ENCODE peak calls at places on chromosomes 5 and 9, in seven cellular contexts. R is fibroblast of lung; F is caudate nucleus; M is PC-9; K is endothelial cell of umbilical vein; T is CD8-positive, alpha-beta T cell; A is substantia nigra. J is an unnamed sample.
A peak's percentile ranks its signal among the peaks of the same experiment; 100 is the strongest.

GRCh38 chr9:33425128-33425533 is 22.3 kb downstream of the AQP3 start:
- DNase-seq in R (peak; percentile 34), F (no peak), M (no peak), K (no peak), T (no peak), A (no peak), J (no peak)

GRCh38 chr9:107491081-107492053 is 1.8 kb upstream of the KLF4 start:
- DNase-seq in R (peak; percentile 12), F (no peak), M (peak; percentile 74), K (peak; percentile 21), T (no peak), A (no peak), J (no peak)

GRCh38 chr5:151770383-151771258 is 1.1 kb upstream of the G3BP1 start:
- DNase-seq in R (peak; percentile 66), F (peak; percentile 67), M (peak; percentile 63), K (peak; percentile 67), T (no peak), A (peak; percentile 81), J (peak; percentile 76)

GRCh38 chr5:142310803-142311202 is 14.0 kb downstream of the SPRY4 start:
- DNase-seq in R (no peak), F (no peak), M (no peak), K (no peak), T (no peak), A (no peak), J (no peak)

GRCh38 chr5:109630109-109630508 is 59.6 kb upstream of the MAN2A1 start:
- DNase-seq in R (peak; percentile 42), F (no peak), M (no peak), K (no peak), T (no peak), A (no peak), J (no peak)

GRCh38 chr9:115132648-115133047 is 14.7 kb upstream of the TNC start:
- DNase-seq in R (peak; percentile 69), F (no peak), M (no peak), K (no peak), T (no peak), A (no peak), J (peak; percentile 17)

GRCh38 chr5:170132642-170133448 is 27.1 kb downstream of the FOXI1 start:
- DNase-seq in R (peak; percentile 72), F (no peak), M (peak; percentile 37), K (peak; percentile 71), T (no peak), A (no peak), J (no peak)

GRCh38 chr9:125444166-125444565 is 182.5 kb downstream of the GAPVD1 start:
- DNase-seq in R (no peak), F (no peak), M (no peak), K (no peak), T (no peak), A (no peak), J (no peak)

GRCh38 chr5:150440948-150441812 is 8.4 kb downstream of the RPS14 start:
- DNase-seq in R (no peak), F (no peak), M (no peak), K (no peak), T (no peak), A (no peak), J (no peak)

GRCh38 chr5:150443242-150444075 is 6.1 kb downstream of the RPS14 start:
- DNase-seq in R (no peak), F (no peak), M (no peak), K (no peak), T (no peak), A (no peak), J (no peak)

GRCh38 chr5:150442699-150443080 is 6.8 kb downstream of the RPS14 start:
- DNase-seq in R (no peak), F (no peak), M (no peak), K (no peak), T (no peak), A (no peak), J (no peak)

GRCh38 chr5:150444770-150445169 is 4.8 kb downstream of the RPS14 start:
- DNase-seq in R (no peak), F (no peak), M (no peak), K (no peak), T (no peak), A (no peak), J (no peak)

DNA sequence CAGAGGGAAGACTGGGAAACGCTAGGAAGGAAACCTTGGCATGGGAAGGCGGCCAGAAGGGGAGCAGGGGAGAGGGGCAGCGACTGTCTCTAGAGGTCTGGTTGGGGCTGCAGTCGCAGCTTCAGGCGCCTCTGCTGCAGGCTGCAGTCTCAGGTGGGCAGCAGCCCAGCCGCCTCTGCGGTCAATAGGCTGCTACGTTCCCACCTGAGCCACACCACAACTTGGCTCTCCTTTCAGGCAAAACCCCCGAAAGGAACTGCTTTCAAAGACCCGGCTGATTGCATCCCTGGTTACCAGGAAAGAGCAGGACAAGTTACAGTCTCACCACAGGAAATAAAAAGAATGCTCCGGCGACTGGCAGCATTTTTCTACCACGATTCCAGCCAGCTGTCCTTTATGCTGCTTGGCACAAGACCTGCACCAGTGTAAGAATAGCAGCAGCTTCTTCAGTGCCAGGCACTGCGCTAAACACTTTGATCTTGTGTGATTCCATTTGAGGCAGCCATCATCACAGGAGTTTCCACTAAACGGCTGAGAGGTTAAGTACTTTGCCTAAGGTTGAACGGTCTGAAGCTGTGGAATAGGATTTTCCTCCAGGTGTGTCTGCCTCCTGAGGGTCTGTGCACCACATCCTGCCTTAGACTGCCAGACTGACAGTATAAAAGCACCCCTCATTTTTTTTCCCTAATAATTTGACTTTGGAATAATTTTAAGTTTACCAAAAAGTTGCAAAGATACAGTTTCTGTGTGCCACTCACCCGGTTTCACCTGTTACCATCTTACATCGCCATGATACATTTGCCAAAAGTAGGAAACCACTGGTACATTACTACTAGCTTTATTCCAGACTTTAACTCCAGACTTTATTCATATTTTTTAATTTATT is 7.5 kb downstream of the RPS14 start:
- DNase-seq in R (peak; percentile 25), F (no peak), M (no peak), K (peak; percentile 50), T (no peak), A (no peak), J (no peak)
- H3K27ac ChIP-seq in R (no peak overlapping the region), F (no peak overlapping the region), M (no peak overlapping the region), K (no peak overlapping the region), T (no peak overlapping the region), A (no peak overlapping the region), J (no peak overlapping the region)

GRCh38 chr5:103902893-103903292 is 340.3 kb upstream of the NUDT12 start:
- DNase-seq in R (no peak), F (no peak), M (no peak), K (no peak), T (no peak), A (no peak), J (no peak)

GRCh38 chr5:103907001-103907400 is 344.4 kb upstream of the NUDT12 start:
- DNase-seq in R (no peak), F (no peak), M (no peak), K (no peak), T (no peak), A (no peak), J (no peak)

GRCh38 chr5:103910002-103910401 is 347.4 kb upstream of the NUDT12 start:
- DNase-seq in R (peak; percentile 36), F (no peak), M (no peak), K (no peak), T (no peak), A (no peak), J (no peak)

GRCh38 chr5:103904651-103905050 is 342.1 kb upstream of the NUDT12 start:
- DNase-seq in R (no peak), F (no peak), M (no peak), K (no peak), T (no peak), A (no peak), J (no peak)

DNA sequence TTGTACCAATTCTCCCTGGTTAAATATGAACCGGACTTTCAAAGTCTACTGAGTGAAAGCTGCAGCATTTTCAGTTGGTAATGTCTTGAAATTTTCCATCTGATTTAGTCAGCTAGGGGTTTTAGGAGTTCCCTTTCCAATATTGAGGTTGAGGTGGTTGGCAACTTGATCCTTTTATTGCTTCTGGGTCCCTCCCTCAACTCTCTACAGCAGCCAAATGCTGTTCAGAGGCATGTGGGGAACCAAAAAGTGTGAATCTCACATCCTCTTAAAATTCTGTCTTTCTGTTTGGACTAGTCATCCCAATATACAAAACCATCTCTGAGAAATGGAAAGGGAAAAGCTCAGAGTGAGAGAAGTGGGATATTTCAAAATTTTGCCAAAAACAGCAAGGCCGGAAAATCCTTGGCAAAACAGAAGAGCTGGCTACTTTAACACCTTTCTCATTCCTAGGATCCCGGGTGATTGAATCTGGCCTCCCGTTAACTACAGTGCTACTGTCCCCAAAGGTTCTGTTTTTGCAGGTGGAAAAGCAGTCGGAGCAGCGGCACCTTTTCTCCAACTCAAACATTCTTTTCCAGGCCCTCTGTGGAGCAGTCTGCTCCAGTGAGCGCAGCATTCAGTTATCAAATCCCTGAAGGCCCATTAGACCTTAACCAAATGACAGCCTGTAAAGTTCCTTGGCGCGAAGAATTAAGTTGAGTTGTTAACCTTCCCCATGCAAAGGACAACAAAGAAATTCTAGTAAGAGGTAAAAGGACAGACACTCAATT is 345.9 kb upstream of the NUDT12 start:
- DNase-seq in R (no peak), F (no peak), M (no peak), K (no peak), T (no peak), A (no peak), J (no peak)
- H3K27ac ChIP-seq in R (no peak overlapping the region), F (no peak overlapping the region), M (no peak overlapping the region), K (no peak overlapping the region), T (no peak overlapping the region), A (no peak overlapping the region), J (no peak overlapping the region)

GRCh38 chr9:131426545-131426944 is 32.7 kb downstream of the PRRC2B start:
- DNase-seq in R (no peak), F (no peak), M (no peak), K (no peak), T (no peak), A (no peak), J (no peak)

GRCh38 chr9:131421691-131422090 is 27.8 kb downstream of the PRRC2B start:
- DNase-seq in R (no peak), F (no peak), M (no peak), K (no peak), T (no peak), A (no peak), J (no peak)

GRCh38 chr9:131420913-131421312 is 27.0 kb downstream of the PRRC2B start:
- DNase-seq in R (peak; percentile 40), F (no peak), M (no peak), K (no peak), T (no peak), A (no peak), J (no peak)

GRCh38 chr9:131422241-131422792 is 28.4 kb downstream of the PRRC2B start:
- DNase-seq in R (no peak), F (no peak), M (peak; percentile 64), K (peak; percentile 26), T (no peak), A (no peak), J (no peak)

GRCh38 chr9:131423171-131423581 is 29.3 kb downstream of the PRRC2B start:
- DNase-seq in R (peak; percentile 96), F (no peak), M (peak; percentile 66), K (peak; percentile 91), T (no peak), A (peak; percentile 35), J (peak; percentile 60)
- H3K27ac ChIP-seq in R (peak overlapping the region; percentile 65), F (no peak overlapping the region), M (peak overlapping the region; percentile 47), K (peak overlapping the region; percentile 89), T (no peak overlapping the region), A (peak overlapping the region; percentile 19), J (peak overlapping the region; percentile 67)

GRCh38 chr5:115842952-115843351 is 1.2 kb downstream of the AP3S1 start:
- DNase-seq in R (peak; percentile 11), F (no peak), M (no peak), K (peak; percentile 49), T (no peak), A (no peak), J (no peak)

GRCh38 chr5:115841382-115842088 is at the start of the genes AP3S1 and ATG12:
- DNase-seq in R (peak; percentile 93), F (peak; percentile 95), M (peak; percentile 89), K (peak; percentile 95), T (peak; percentile 90), A (peak; percentile 99), J (peak; percentile 88)

GRCh38 chr5:115842089-115842881 is 550 bp downstream of the AP3S1 start:
- DNase-seq in R (no peak), F (no peak), M (no peak), K (no peak), T (peak; percentile 11), A (no peak), J (no peak)

GRCh38 chr5:115844321-115844817 is 2.6 kb downstream of the AP3S1 start:
- DNase-seq in R (no peak), F (no peak), M (no peak), K (peak; percentile 67), T (no peak), A (no peak), J (no peak)

GRCh38 chr5:115843444-115844130 is 1.9 kb downstream of the AP3S1 start:
- DNase-seq in R (no peak), F (no peak), M (no peak), K (no peak), T (no peak), A (no peak), J (no peak)
- H3K27ac ChIP-seq in R (no peak overlapping the region), F (no peak overlapping the region), M (no peak overlapping the region), K (no peak overlapping the region), T (no peak overlapping the region), A (no peak overlapping the region), J (no peak overlapping the region)

J was measured in pancreas.